ENCODE peak calls at places on chromosomes 5 and 9, in four cellular contexts. One of them, this sample, is unnamed.
A peak's percentile ranks its signal among the peaks of the same experiment; 100 is the strongest.

GRCh38 chr9:114167591-114168091 is 12.3 kb downstream of the COL27A1 start:
- DNase-seq in tibial artery: peak; percentile 83
- DNase-seq in astrocyte: no peak
- DNase-seq in lower lobe of right lung: no peak
- DNase-seq in this sample: no peak

GRCh38 chr5:135488727-135489465 is 36.7 kb upstream of the TIFAB start:
- DNase-seq in lower lobe of right lung: no peak
- DNase-seq in tibial artery: peak; percentile 66
- DNase-seq in astrocyte: peak; percentile 62
- DNase-seq in this sample: peak; percentile 49

GRCh38 chr9:86645303-86645702 is 291.1 kb upstream of the TUT7 start:
- DNase-seq in tibial artery: no peak
- DNase-seq in astrocyte: no peak
- DNase-seq in lower lobe of right lung: no peak
- DNase-seq in this sample: no peak

GRCh38 chr5:92991681-92992472 is 589.1 kb downstream of the NR2F1-AS1 start:
- DNase-seq in lower lobe of right lung: no peak
- DNase-seq in astrocyte: peak; percentile 36
- DNase-seq in tibial artery: no peak
- DNase-seq in this sample: peak; percentile 44

GRCh38 chr9:81244631-81245030 is 444.7 kb downstream of the TLE1 start:
- DNase-seq in tibial artery: no peak
- DNase-seq in astrocyte: no peak
- DNase-seq in lower lobe of right lung: no peak
- DNase-seq in this sample: peak; percentile 31

GRCh38 chr5:171660438-171660837 is 125.2 kb upstream of the SMIM23 start:
- DNase-seq in tibial artery: no peak
- DNase-seq in lower lobe of right lung: no peak
- DNase-seq in astrocyte: no peak
- DNase-seq in this sample: no peak

GRCh38 chr9:3857673-3858072 is 331.9 kb upstream of the RFX3 start:
- DNase-seq in lower lobe of right lung: no peak
- DNase-seq in astrocyte: peak; percentile 75
- DNase-seq in tibial artery: no peak
- DNase-seq in this sample: no peak

GRCh38 chr9:113754739-113755138 is 121.4 kb upstream of the ZNF618 start:
- DNase-seq in astrocyte: no peak
- DNase-seq in tibial artery: no peak
- DNase-seq in lower lobe of right lung: no peak
- DNase-seq in this sample: no peak

GRCh38 chr5:40483316-40483715 is 196.4 kb upstream of the PTGER4 start:
- DNase-seq in astrocyte: no peak
- DNase-seq in tibial artery: no peak
- DNase-seq in lower lobe of right lung: no peak
- DNase-seq in this sample: peak; percentile 39

GRCh38 chr5:139690385-139691274 is 42.5 kb downstream of the CXXC5 start:
- DNase-seq in lower lobe of right lung: no peak
- DNase-seq in tibial artery: peak; percentile 83
- DNase-seq in astrocyte: peak; percentile 64
- DNase-seq in this sample: peak; percentile 75

GRCh38 chr5:62689599-62690368 is 111.2 kb downstream of the LRRC70 start:
- DNase-seq in astrocyte: no peak
- DNase-seq in tibial artery: no peak
- DNase-seq in lower lobe of right lung: no peak
- DNase-seq in this sample: peak; percentile 8

GRCh38 chr9:35526087-35526801 is 36.3 kb downstream of the RUSC2 start:
- DNase-seq in tibial artery: no peak
- DNase-seq in lower lobe of right lung: no peak
- DNase-seq in astrocyte: peak; percentile 61
- DNase-seq in this sample: peak; percentile 59

GRCh38 chr5:76617675-76618074 is 5.5 kb downstream of the F2RL2 start:
- DNase-seq in tibial artery: no peak
- DNase-seq in lower lobe of right lung: no peak
- DNase-seq in astrocyte: peak; percentile 92
- DNase-seq in this sample: peak; percentile 83

GRCh38 chr9:99962685-99963261 is 56.3 kb downstream of the STX17 start:
- DNase-seq in astrocyte: peak; percentile 35
- DNase-seq in lower lobe of right lung: no peak
- DNase-seq in tibial artery: no peak
- DNase-seq in this sample: peak; percentile 12

GRCh38 chr5:74122175-74122574 is 496.2 kb downstream of the ARHGEF28 start:
- DNase-seq in lower lobe of right lung: no peak
- DNase-seq in tibial artery: no peak
- DNase-seq in astrocyte: no peak
- DNase-seq in this sample: no peak

GRCh38 chr9:136886610-136887597 is 588 bp downstream of the TRAF2 start:
- DNase-seq in astrocyte: no peak
- DNase-seq in tibial artery: no peak
- DNase-seq in lower lobe of right lung: no peak
- DNase-seq in this sample: peak; percentile 29

GRCh38 chr5:31581498-31582099 is 49.5 kb downstream of the C5orf22 start:
- DNase-seq in astrocyte: peak; percentile 26
- DNase-seq in lower lobe of right lung: no peak
- DNase-seq in tibial artery: no peak
- DNase-seq in this sample: peak; percentile 73

GRCh38 chr9:86724528-86724927 is 222.8 kb downstream of the GAS1 start:
- DNase-seq in astrocyte: no peak
- DNase-seq in tibial artery: no peak
- DNase-seq in lower lobe of right lung: no peak
- DNase-seq in this sample: no peak

GRCh38 chr9:71678999-71679398 is 89.3 kb downstream of the CEMIP2 start:
- DNase-seq in tibial artery: no peak
- DNase-seq in astrocyte: no peak
- DNase-seq in lower lobe of right lung: no peak
- DNase-seq in this sample: peak; percentile 63

GRCh38 chr5:72452515-72453259 is 54.5 kb downstream of the ZNF366 start:
- DNase-seq in astrocyte: peak; percentile 78
- DNase-seq in lower lobe of right lung: no peak
- DNase-seq in tibial artery: peak; percentile 92
- DNase-seq in this sample: peak; percentile 81

GRCh38 chr9:18184034-18184800 is 289.7 kb upstream of the ADAMTSL1 start:
- DNase-seq in astrocyte: no peak
- DNase-seq in tibial artery: no peak
- DNase-seq in lower lobe of right lung: no peak
- DNase-seq in this sample: no peak

GRCh38 chr9:131410051-131410491 is 16.2 kb downstream of the PRRC2B start:
- DNase-seq in lower lobe of right lung: no peak
- DNase-seq in astrocyte: no peak
- DNase-seq in tibial artery: no peak
- DNase-seq in this sample: peak; percentile 71

GRCh38 chr5:175478384-175479124 is at the start of gene SFXN1:
- DNase-seq in lower lobe of right lung: peak; percentile 80
- DNase-seq in astrocyte: peak; percentile 53
- DNase-seq in tibial artery: peak; percentile 85
- DNase-seq in this sample: peak; percentile 73
- H3K4me3 ChIP-seq in lower lobe of right lung: peak within 1 kb of the TSS; percentile 83
- H3K4me3 ChIP-seq in astrocyte: peak within 1 kb of the TSS; percentile 84
- H3K4me3 ChIP-seq in tibial artery: peak within 1 kb of the TSS; percentile 99
- H3K4me3 ChIP-seq in this sample: peak within 1 kb of the TSS; percentile 89

GRCh38 chr5:120512068-120512467 is 48.0 kb downstream of the PRR16 start:
- DNase-seq in lower lobe of right lung: no peak
- DNase-seq in astrocyte: no peak
- DNase-seq in tibial artery: no peak
- DNase-seq in this sample: peak; percentile 44

GRCh38 chr5:120516799-120517198 is 52.7 kb downstream of the PRR16 start:
- DNase-seq in astrocyte: peak; percentile 77
- DNase-seq in tibial artery: no peak
- DNase-seq in lower lobe of right lung: no peak
- DNase-seq in this sample: peak; percentile 77

GRCh38 chr5:120512757-120513650 is 48.9 kb downstream of the PRR16 start:
- DNase-seq in astrocyte: no peak
- DNase-seq in tibial artery: no peak
- DNase-seq in lower lobe of right lung: no peak
- DNase-seq in this sample: no peak

GRCh38 chr5:120517607-120518252 is 53.6 kb downstream of the PRR16 start:
- DNase-seq in lower lobe of right lung: no peak
- DNase-seq in astrocyte: no peak
- DNase-seq in tibial artery: no peak
- DNase-seq in this sample: peak; percentile 50
- TF ChIP-seq CTCF in lower lobe of right lung: no peak
- TF ChIP-seq CTCF in astrocyte: no peak
- TF ChIP-seq CTCF in tibial artery: no peak
- TF ChIP-seq CTCF in this sample: no peak

DNA sequence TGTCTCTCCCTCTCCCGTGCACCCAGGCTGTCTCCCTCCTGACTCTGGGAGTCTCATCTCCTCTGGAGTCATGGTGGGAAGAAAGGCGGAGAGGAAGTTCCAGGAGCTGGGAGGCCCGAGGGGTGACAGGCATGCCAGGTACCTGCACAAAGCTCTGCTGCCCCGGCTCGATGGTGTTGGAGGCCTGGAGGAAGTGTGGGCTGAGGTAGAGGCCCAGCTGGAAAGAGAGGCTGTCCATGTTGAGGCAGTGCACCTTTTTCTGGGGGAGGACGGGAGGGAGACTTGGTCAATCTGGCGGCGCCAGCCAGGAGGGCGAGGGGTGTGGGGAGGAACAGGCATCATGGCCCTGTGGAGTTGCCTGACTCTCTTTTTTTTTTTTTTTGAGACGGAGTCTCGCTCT is 15.9 kb downstream of the FPGS start:
- DNase-seq in lower lobe of right lung: no peak
- DNase-seq in astrocyte: no peak
- DNase-seq in tibial artery: no peak
- DNase-seq in this sample: no peak
- H3K4me3 ChIP-seq in lower lobe of right lung: no peak overlapping the region
- H3K4me3 ChIP-seq in astrocyte: no peak overlapping the region
- H3K4me3 ChIP-seq in tibial artery: no peak overlapping the region
- H3K4me3 ChIP-seq in this sample: no peak overlapping the region

GRCh38 chr5:57025961-57026360 is 74.0 kb upstream of the MIER3 start:
- DNase-seq in tibial artery: no peak
- DNase-seq in astrocyte: no peak
- DNase-seq in lower lobe of right lung: no peak
- DNase-seq in this sample: no peak
- TF ChIP-seq CTCF in tibial artery: no peak
- TF ChIP-seq CTCF in astrocyte: no peak
- TF ChIP-seq CTCF in lower lobe of right lung: no peak
- TF ChIP-seq CTCF in this sample: no peak

DNA sequence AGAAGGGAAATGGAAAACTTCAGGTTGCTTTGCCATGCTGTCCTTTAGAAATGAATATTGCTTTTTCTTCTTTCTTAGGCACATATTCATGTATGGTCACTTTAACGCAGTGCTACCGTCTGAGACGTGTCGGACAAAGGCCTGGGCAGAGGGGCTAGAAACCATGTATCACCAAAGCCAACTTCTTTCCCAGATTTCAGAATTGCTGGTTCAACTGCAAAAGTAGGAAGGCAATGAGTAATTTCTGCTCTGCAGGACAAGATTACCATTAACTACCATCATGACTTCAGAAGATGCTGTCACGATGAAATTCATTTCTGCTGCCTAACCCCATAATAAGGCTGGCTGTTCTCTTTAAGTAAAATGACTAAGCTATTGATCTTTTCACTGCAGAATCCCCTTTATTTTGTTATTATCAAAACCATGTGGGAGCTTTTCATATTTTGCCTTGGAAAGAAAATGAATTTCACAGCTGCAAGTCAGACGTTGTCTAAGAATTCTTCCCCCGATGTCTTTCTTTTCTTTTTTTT is 306.6 kb downstream of the PDE4D start:
- DNase-seq in lower lobe of right lung: no peak
- DNase-seq in tibial artery: no peak
- DNase-seq in astrocyte: no peak
- DNase-seq in this sample: no peak
- H3K4me3 ChIP-seq in lower lobe of right lung: peak overlapping the region; percentile 52
- H3K4me3 ChIP-seq in tibial artery: peak overlapping the region; percentile 44
- H3K4me3 ChIP-seq in astrocyte: no peak overlapping the region
- H3K4me3 ChIP-seq in this sample: no peak overlapping the region

DNA sequence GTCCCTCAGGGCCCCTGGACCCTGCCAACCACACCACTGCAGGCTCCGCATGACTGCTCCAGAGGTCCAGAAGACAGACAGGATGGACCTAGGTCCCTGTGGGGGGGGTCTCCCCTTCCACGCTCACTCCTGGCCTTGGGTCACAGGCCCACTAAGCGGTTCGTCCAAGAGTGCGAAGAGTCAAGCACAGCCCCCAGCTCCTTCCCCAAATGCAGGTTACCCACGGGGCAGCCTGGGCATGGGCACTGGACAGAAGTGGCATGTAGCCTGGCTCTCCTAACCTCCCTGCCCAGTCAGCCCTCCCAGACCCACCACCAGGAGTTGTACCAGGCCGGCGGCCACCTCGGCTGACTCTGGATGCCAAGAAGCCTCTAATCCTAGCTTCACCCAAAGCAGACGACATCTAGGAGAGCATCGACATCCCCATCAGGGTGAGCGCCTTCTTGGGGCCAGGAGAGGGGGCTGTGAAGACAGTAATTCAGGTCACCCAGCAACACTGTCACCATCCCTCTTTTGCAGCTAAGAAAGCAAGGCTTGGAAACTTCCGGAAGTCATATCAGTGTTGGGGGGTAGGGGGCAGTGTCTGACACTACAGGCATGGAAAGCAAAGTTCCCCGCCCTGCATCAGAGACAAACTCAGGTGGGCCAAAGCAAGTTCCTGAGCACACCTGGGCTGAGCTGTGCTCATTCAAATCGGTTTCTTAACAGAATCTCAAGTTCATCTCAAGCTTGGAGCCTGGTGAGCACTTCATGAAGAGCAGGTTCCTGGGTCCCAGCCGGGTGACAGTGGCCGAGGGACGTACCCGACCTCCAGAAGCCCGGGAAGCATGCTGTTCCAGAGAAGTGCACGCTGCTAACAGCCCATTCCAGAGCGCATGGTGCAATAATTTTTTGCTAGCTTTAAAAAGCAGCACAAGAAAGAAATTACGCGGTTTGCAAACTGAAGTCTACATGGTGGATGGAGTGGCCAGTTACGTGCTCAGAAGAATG is 68.7 kb downstream of the SEMA4D start:
- DNase-seq in astrocyte: no peak
- DNase-seq in lower lobe of right lung: no peak
- DNase-seq in tibial artery: no peak
- DNase-seq in this sample: no peak
- TF ChIP-seq CTCF in astrocyte: peak; percentile 14
- TF ChIP-seq CTCF in lower lobe of right lung: no peak
- TF ChIP-seq CTCF in tibial artery: no peak
- TF ChIP-seq CTCF in this sample: peak; percentile 51

DNA sequence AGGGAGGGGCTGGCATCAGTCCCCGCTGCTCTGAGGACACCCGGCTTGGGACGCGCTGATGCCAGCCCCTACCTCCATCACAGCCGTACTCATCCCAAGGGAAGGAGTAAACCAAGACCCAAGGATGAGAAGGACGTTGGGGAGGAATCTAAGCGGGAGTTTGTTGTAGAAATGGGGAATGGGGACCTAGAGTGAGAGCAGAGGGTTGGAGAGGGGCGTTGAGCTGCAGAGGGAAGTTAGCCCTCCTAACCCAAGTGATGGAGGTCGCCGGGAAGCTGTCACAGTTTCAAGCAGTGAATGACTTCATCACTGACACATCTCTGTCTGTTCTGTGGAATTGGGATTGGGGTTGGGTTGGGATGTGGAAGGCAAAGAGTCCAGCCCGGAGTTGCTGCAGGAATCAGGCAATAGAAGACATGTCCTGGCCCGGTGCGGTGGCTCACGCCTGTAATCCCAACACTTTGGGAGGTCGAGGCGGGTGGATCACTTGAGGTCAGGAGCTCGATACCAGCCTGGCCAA is 759 bp upstream of the SUSD1 start:
- DNase-seq in lower lobe of right lung: no peak
- DNase-seq in astrocyte: no peak
- DNase-seq in tibial artery: no peak
- DNase-seq in this sample: no peak
- H3K4me3 ChIP-seq in lower lobe of right lung: peak overlapping the region; percentile 69
- H3K4me3 ChIP-seq in astrocyte: peak overlapping the region; percentile 57
- H3K4me3 ChIP-seq in tibial artery: peak overlapping the region; percentile 62
- H3K4me3 ChIP-seq in this sample: peak overlapping the region; percentile 60